ENCODE peak calls at places on chromosomes 11 and 22, in four cellular contexts. Y is MCF 10A, Q is T-cell, F is endothelial cell. Z is an unnamed sample.

GRCh38 chr11:35246725-35247124 is 107.8 kb downstream of the CD44 start:
- DNase-seq in Y (no peak), Q (no peak), F (no peak), Z (no peak)

GRCh38 chr11:17810041-17810440 is 75.5 kb downstream of the KCNC1 start:
- DNase-seq in Y (no peak), Q (no peak), F (no peak), Z (no peak)

GRCh38 chr22:50581031-50581949 is 1.4 kb downstream of the CHKB start:
- DNase-seq in Y (no peak), Q (no peak), F (no peak), Z (no peak)

GRCh38 chr11:64438986-64439771 is 80.2 kb downstream of the RPS6KA4 start:
- DNase-seq in Y (no peak), Q (no peak), F (no peak), Z (no peak)

GRCh38 chr11:111582163-111582562 is 20.1 kb upstream of the SIK2 start:
- DNase-seq in Y (no peak), Q (no peak), F (no peak), Z (no peak)

GRCh38 chr11:31619980-31620379 is 110.4 kb downstream of the ELP4 start:
- DNase-seq in Y (no peak), Q (no peak), F (no peak), Z (no peak)

GRCh38 chr11:21897203-21897602 is 295.7 kb upstream of the ANO5 start:
- DNase-seq in Y (peak), Q (no peak), F (no peak), Z (no peak)

GRCh38 chr22:29782061-29782845 is 15.1 kb downstream of the UQCR10 start:
- DNase-seq in Y (peak), Q (no peak), F (no peak), Z (no peak)

GRCh38 chr11:984576-984975 is 51.9 kb downstream of the MUC6 start:
- DNase-seq in Y (no peak), Q (no peak), F (no peak), Z (no peak)

GRCh38 chr22:20867179-20868099 is 8.6 kb downstream of the SNAP29 start:
- DNase-seq in Y (no peak), Q (no peak), F (peak), Z (no peak)

GRCh38 chr11:57647368-57647767 is 2.3 kb downstream of the YPEL4 start:
- DNase-seq in Y (no peak), Q (no peak), F (no peak), Z (no peak)

GRCh38 chr22:25777870-25778269 is 35.9 kb downstream of the MYO18B start:
- DNase-seq in Y (peak), Q (no peak), F (peak), Z (no peak)

GRCh38 chr11:61333638-61334433 is 808 bp downstream of the TKFC start:
- DNase-seq in Y (no peak), Q (no peak), F (no peak), Z (no peak)

GRCh38 chr22:44733426-44734106 is 18.8 kb upstream of the ARHGAP8 start:
- DNase-seq in Y (no peak), Q (no peak), F (no peak), Z (no peak)

GRCh38 chr11:11520231-11521015 is 101.4 kb downstream of the GALNT18 start:
- DNase-seq in Y (no peak), Q (no peak), F (no peak), Z (no peak)

GRCh38 chr11:35943761-35944502 is at the start of gene LDLRAD3:
- DNase-seq in Y (peak), Q (no peak), F (peak), Z (peak)

GRCh38 chr22:44574057-44574456 is 76.0 kb upstream of the RTL6 start:
- DNase-seq in Y (peak), Q (no peak), F (no peak), Z (no peak)

GRCh38 chr11:44517541-44517940 is 47.9 kb upstream of the CD82 start:
- DNase-seq in Y (no peak), Q (no peak), F (no peak), Z (no peak)

GRCh38 chr11:94769897-94770296 is 1.7 kb downstream of the AMOTL1 start:
- DNase-seq in Y (no peak), Q (no peak), F (no peak), Z (no peak)

GRCh38 chr11:134393638-134394037 is 18.4 kb downstream of the B3GAT1 start:
- DNase-seq in Y (no peak), Q (no peak), F (peak), Z (no peak)

Z was measured in activated effector memory CD4-positive, alpha-beta T cell treated with Interleukin-2 at 50 U/mL for 16 hours.